ENCODE peak calls at places on chromosomes 4 and X, in eight cellular contexts. E is NCI-H774; D is NCI-H1092 treated with DMSO at 0.1 percent for 48 hours; R is SJSA1; L is stimulated activated CD8-positive, alpha-beta memory T cell treated with anti-CD3 and anti-CD28 coated beads, Interleukin-4, amount 100 ng/mL, for 24 hours; W is right cardiac atrium; A is KBM-7; Z is T-cell. O is an unnamed sample.

GRCh38 chr4:145732416-145732815 is 52.5 kb downstream of the C4orf51 start:
- DNase-seq in E (no peak), D (no peak), R (no peak), L (no peak), W (peak; percentile 24), A (no peak), Z (no peak), O (no peak)

GRCh38 chr4:54539500-54540029 is 118.2 kb upstream of the KIT start:
- DNase-seq in E (peak; percentile 42), D (peak; percentile 68), R (peak; percentile 4), L (no peak), W (peak; percentile 86), A (no peak), Z (no peak), O (peak; percentile 38)

GRCh38 chrX:37348237-37349130 is 680 bp upstream of the PRRG1 start:
- DNase-seq in E (peak; percentile 31), D (no peak), R (peak; percentile 65), L (no peak), W (no peak), A (no peak), Z (no peak), O (no peak)

GRCh38 chr4:97513917-97514316 is 629.4 kb downstream of the STPG2 start:
- DNase-seq in E (no peak), D (no peak), R (no peak), L (no peak), W (no peak), A (no peak), Z (no peak), O (no peak)

GRCh38 chrX:11180571-11180970 is 69.4 kb downstream of the HCCS start:
- DNase-seq in E (no peak), D (peak; percentile 61), R (no peak), L (no peak), W (no peak), A (no peak), Z (no peak), O (no peak)

GRCh38 chr4:5036239-5036638 is 15.0 kb upstream of the STK32B start:
- DNase-seq in E (no peak), D (no peak), R (no peak), L (no peak), W (no peak), A (peak; percentile 69), Z (no peak), O (no peak)

GRCh38 chrX:86806786-86807185 is 658.5 kb downstream of the DACH2 start:
- DNase-seq in E (no peak), D (no peak), R (no peak), L (no peak), W (no peak), A (peak; percentile 32), Z (no peak), O (no peak)

GRCh38 chr4:98536631-98537030 is 121.8 kb downstream of the TSPAN5 start:
- DNase-seq in E (no peak), D (no peak), R (no peak), L (no peak), W (no peak), A (no peak), Z (no peak), O (no peak)

GRCh38 chr4:102411416-102411815 is 66.1 kb upstream of the SLC39A8 start:
- DNase-seq in E (no peak), D (no peak), R (no peak), L (no peak), W (no peak), A (no peak), Z (no peak), O (no peak)

GRCh38 chr4:76546282-76547166 is 111.5 kb downstream of the SHROOM3 start:
- DNase-seq in E (no peak), D (no peak), R (peak; percentile 93), L (no peak), W (peak; percentile 71), A (no peak), Z (no peak), O (no peak)

GRCh38 chr4:178165251-178165650 is 723.0 kb upstream of the AGA start:
- DNase-seq in E (no peak), D (no peak), R (no peak), L (no peak), W (no peak), A (no peak), Z (no peak), O (no peak)

GRCh38 chrX:48473718-48473990 is 2.3 kb upstream of the FTSJ1 start:
- DNase-seq in E (no peak), D (no peak), R (no peak), L (no peak), W (no peak), A (no peak), Z (no peak), O (no peak)

GRCh38 chr4:13067077-13067476 is 417.1 kb downstream of the RAB28 start:
- DNase-seq in E (no peak), D (no peak), R (no peak), L (no peak), W (no peak), A (no peak), Z (no peak), O (no peak)

GRCh38 chrX:153864101-153864500 is 21.9 kb downstream of the L1CAM start:
- DNase-seq in E (no peak), D (no peak), R (no peak), L (no peak), W (no peak), A (no peak), Z (no peak), O (no peak)

GRCh38 chrX:103663921-103664320 is 22.6 kb downstream of the MORF4L2 start:
- DNase-seq in E (no peak), D (no peak), R (no peak), L (no peak), W (no peak), A (no peak), Z (no peak), O (no peak)

GRCh38 chrX:75893281-75893680 is 108.2 kb upstream of the MAGEE2 start:
- DNase-seq in E (no peak), D (no peak), R (no peak), L (no peak), W (no peak), A (no peak), Z (no peak), O (no peak)

GRCh38 chr4:97576955-97577354 is 566.3 kb downstream of the STPG2 start:
- DNase-seq in E (peak; percentile 32), D (no peak), R (no peak), L (no peak), W (no peak), A (no peak), Z (no peak), O (no peak)

O was measured in 8988T.